ENCODE peak calls at places on chromosomes 1 and 21, in seven cellular contexts. One of them, this sample, is unnamed.

GRCh38 chr1:222314839-222315238 is 233.1 kb downstream of the HHIPL2 start:
- DNase-seq in tibial nerve: no peak
- DNase-seq in ovary: no peak
- DNase-seq in stomach: no peak
- DNase-seq in K562: no peak
- DNase-seq in SK-N-SH: no peak
- DNase-seq in GM12878: no peak
- DNase-seq in this sample: no peak

GRCh38 chr1:43729816-43730463 is 22.6 kb downstream of the ST3GAL3 start:
- DNase-seq in tibial nerve: no peak
- DNase-seq in stomach: no peak
- DNase-seq in K562: no peak
- DNase-seq in SK-N-SH: no peak
- DNase-seq in GM12878: no peak
- DNase-seq in ovary: no peak
- DNase-seq in this sample: no peak

GRCh38 chr1:223556414-223557124 is 108.9 kb downstream of the CAPN8 start:
- DNase-seq in ovary: no peak
- DNase-seq in tibial nerve: no peak
- DNase-seq in stomach: peak; percentile 75
- DNase-seq in SK-N-SH: peak; percentile 44
- DNase-seq in K562: peak; percentile 76
- DNase-seq in GM12878: peak; percentile 59
- DNase-seq in this sample: peak; percentile 71

GRCh38 chr1:92167151-92167550 is 50.6 kb upstream of the C1orf146 start:
- DNase-seq in ovary: no peak
- DNase-seq in GM12878: no peak
- DNase-seq in stomach: no peak
- DNase-seq in K562: no peak
- DNase-seq in SK-N-SH: no peak
- DNase-seq in tibial nerve: no peak
- DNase-seq in this sample: no peak

GRCh38 chr21:30044447-30045064 is 104.8 kb upstream of the GRIK1 start:
- DNase-seq in stomach: no peak
- DNase-seq in ovary: no peak
- DNase-seq in tibial nerve: no peak
- DNase-seq in GM12878: no peak
- DNase-seq in SK-N-SH: peak; percentile 1
- DNase-seq in K562: peak; percentile 13
- DNase-seq in this sample: no peak

GRCh38 chr21:34008618-34009017 is 64.8 kb upstream of the MRPS6 start:
- DNase-seq in GM12878: no peak
- DNase-seq in ovary: no peak
- DNase-seq in SK-N-SH: no peak
- DNase-seq in tibial nerve: no peak
- DNase-seq in K562: no peak
- DNase-seq in stomach: no peak
- DNase-seq in this sample: no peak

GRCh38 chr1:239600588-239600987 is 214.2 kb downstream of the CHRM3 start:
- DNase-seq in GM12878: no peak
- DNase-seq in SK-N-SH: no peak
- DNase-seq in tibial nerve: no peak
- DNase-seq in stomach: no peak
- DNase-seq in ovary: no peak
- DNase-seq in K562: no peak
- DNase-seq in this sample: no peak

GRCh38 chr1:237258871-237259270 is 216.9 kb downstream of the RYR2 start:
- DNase-seq in SK-N-SH: peak; percentile 66
- DNase-seq in GM12878: no peak
- DNase-seq in tibial nerve: no peak
- DNase-seq in K562: no peak
- DNase-seq in stomach: no peak
- DNase-seq in ovary: peak; percentile 83
- DNase-seq in this sample: peak; percentile 14

GRCh38 chr21:42997053-42997452 is 22.7 kb downstream of the PKNOX1 start:
- DNase-seq in tibial nerve: no peak
- DNase-seq in GM12878: no peak
- DNase-seq in stomach: no peak
- DNase-seq in K562: no peak
- DNase-seq in ovary: peak; percentile 55
- DNase-seq in SK-N-SH: no peak
- DNase-seq in this sample: peak; percentile 41

GRCh38 chr1:25051906-25052305 is 121.8 kb upstream of the RUNX3 start:
- DNase-seq in SK-N-SH: peak; percentile 46
- DNase-seq in stomach: no peak
- DNase-seq in ovary: no peak
- DNase-seq in tibial nerve: no peak
- DNase-seq in GM12878: no peak
- DNase-seq in K562: no peak
- DNase-seq in this sample: no peak

GRCh38 chr1:147641695-147642592 is 28.4 kb downstream of the ACP6 start:
- DNase-seq in stomach: peak; percentile 50
- DNase-seq in tibial nerve: no peak
- DNase-seq in ovary: no peak
- DNase-seq in GM12878: no peak
- DNase-seq in SK-N-SH: peak; percentile 61
- DNase-seq in K562: peak; percentile 65
- DNase-seq in this sample: peak; percentile 46

DNA sequence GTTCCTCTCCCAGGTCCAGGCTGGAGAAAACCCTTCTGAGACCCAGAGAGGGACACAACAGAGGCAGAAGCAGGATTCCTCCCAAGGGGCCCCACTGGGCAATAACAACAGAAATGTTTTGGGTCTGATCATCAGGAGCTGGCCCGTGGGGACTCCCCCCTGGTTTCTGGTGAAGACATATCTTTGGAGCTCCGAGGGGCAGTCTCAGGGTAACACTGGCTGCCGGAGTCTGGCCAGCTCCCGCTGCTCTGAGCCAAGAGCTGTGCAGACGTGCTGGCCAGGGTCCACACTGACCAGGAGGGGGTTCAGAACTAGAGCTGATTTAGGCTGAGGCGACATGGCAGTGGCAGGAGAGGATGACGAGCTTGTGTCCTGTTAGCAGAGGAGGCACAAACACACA is 13.1 kb downstream of the ECE1 start:
- DNase-seq in stomach: no peak
- DNase-seq in GM12878: no peak
- DNase-seq in ovary: peak; percentile 78
- DNase-seq in tibial nerve: no peak
- DNase-seq in SK-N-SH: no peak
- DNase-seq in K562: no peak
- DNase-seq in this sample: no peak
- H3K27ac ChIP-seq in stomach: peak overlapping the region; percentile 71
- H3K27ac ChIP-seq in GM12878: no peak overlapping the region
- H3K27ac ChIP-seq in ovary: no peak overlapping the region
- H3K27ac ChIP-seq in tibial nerve: peak overlapping the region; percentile 4
- H3K27ac ChIP-seq in SK-N-SH: no peak overlapping the region
- H3K27ac ChIP-seq in K562: no peak overlapping the region
- H3K27ac ChIP-seq in this sample: peak overlapping the region; percentile 79

GRCh38 chr1:155308493-155309422 is at the start of gene FDPS:
- DNase-seq in GM12878: peak; percentile 99
- DNase-seq in SK-N-SH: peak; percentile 94
- DNase-seq in ovary: peak; percentile 97
- DNase-seq in tibial nerve: peak; percentile 96
- DNase-seq in K562: peak; percentile 98
- DNase-seq in stomach: peak; percentile 99
- DNase-seq in this sample: peak; percentile 99
- TF ChIP-seq EP300 in GM12878: peak; percentile 48
- TF ChIP-seq EP300 in SK-N-SH: no peak
- TF ChIP-seq EP300 in ovary: peak; percentile 36
- TF ChIP-seq EP300 in tibial nerve: peak; percentile 90
- TF ChIP-seq EP300 in K562: no peak
- TF ChIP-seq EP300 in stomach: no peak
- TF ChIP-seq EP300 in this sample: no peak

GRCh38 chr1:51489472-51489871 is 29.6 kb downstream of the EPS15 start:
- DNase-seq in stomach: no peak
- DNase-seq in SK-N-SH: no peak
- DNase-seq in tibial nerve: no peak
- DNase-seq in ovary: no peak
- DNase-seq in K562: no peak
- DNase-seq in GM12878: no peak
- DNase-seq in this sample: no peak

GRCh38 chr1:51487628-51488027 is 31.4 kb downstream of the EPS15 start:
- DNase-seq in ovary: no peak
- DNase-seq in tibial nerve: no peak
- DNase-seq in K562: no peak
- DNase-seq in GM12878: no peak
- DNase-seq in SK-N-SH: no peak
- DNase-seq in stomach: no peak
- DNase-seq in this sample: no peak

GRCh38 chr1:51484591-51484990 is 34.5 kb downstream of the EPS15 start:
- DNase-seq in SK-N-SH: no peak
- DNase-seq in K562: no peak
- DNase-seq in GM12878: no peak
- DNase-seq in stomach: no peak
- DNase-seq in ovary: no peak
- DNase-seq in tibial nerve: no peak
- DNase-seq in this sample: no peak

GRCh38 chr1:51491166-51491981 is 27.7 kb downstream of the EPS15 start:
- DNase-seq in stomach: no peak
- DNase-seq in K562: no peak
- DNase-seq in GM12878: no peak
- DNase-seq in SK-N-SH: no peak
- DNase-seq in tibial nerve: no peak
- DNase-seq in ovary: no peak
- DNase-seq in this sample: peak; percentile 53

DNA sequence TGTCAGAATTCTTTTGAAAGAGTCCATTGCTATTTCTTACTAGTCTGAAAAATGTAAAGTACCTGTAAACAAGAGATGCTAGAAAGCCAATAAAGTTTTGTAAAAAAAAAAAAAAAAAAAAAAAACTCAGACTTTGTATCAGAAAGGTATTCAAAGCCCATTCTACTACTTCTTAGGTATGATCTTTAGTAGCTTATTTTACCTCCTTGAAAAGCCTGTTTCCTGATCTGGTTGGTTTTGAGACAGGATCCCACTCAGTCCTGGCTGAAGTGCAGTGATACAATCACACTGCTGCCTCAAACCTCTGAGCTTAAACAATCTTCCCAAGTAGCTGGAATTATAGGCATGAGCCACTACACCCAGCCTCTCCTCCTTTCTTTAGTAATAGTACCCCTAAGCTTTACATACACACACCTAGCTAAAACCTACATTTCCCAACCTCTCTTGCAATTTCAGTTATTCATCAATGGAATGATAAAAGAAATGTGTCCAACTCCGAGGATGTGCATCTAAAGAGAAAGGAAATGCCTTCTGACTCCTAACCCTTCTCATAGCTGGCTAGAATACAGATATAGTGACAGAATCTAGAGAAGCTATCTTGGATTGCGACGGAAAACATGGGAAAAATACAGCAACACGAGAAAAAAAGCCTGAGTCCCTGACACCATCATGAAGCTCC is 30.6 kb downstream of the EPS15 start:
- DNase-seq in K562: no peak
- DNase-seq in GM12878: no peak
- DNase-seq in tibial nerve: no peak
- DNase-seq in ovary: no peak
- DNase-seq in stomach: no peak
- DNase-seq in SK-N-SH: peak; percentile 5
- DNase-seq in this sample: no peak
- H3K27ac ChIP-seq in K562: peak overlapping the region; percentile 10
- H3K27ac ChIP-seq in GM12878: peak overlapping the region; percentile 4
- H3K27ac ChIP-seq in tibial nerve: no peak overlapping the region
- H3K27ac ChIP-seq in ovary: no peak overlapping the region
- H3K27ac ChIP-seq in stomach: no peak overlapping the region
- H3K27ac ChIP-seq in SK-N-SH: peak overlapping the region; percentile 34
- H3K27ac ChIP-seq in this sample: no peak overlapping the region

DNA sequence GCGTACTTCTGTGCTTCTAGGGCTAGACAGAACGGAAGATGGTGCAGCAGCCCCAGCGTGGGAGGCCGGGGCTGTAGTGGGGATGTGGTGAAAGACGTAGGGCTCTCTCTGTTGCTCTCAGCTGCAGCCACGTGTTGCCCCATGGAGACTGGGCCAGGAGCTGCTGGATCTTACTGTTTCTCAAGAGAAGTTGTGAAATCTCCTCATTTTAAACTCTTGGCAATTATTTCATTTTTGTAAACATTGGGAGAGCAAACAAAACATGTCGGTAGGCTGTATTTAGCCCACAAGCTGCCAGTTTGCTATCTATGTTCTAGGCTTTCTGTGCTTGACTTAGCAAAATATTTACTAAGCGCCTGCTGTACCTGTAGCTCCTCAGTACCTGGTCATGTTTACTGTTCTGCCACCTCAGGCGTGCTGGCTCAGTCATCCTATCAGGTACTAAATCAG is 15.9 kb upstream of the ELOA start:
- DNase-seq in tibial nerve: peak; percentile 33
- DNase-seq in ovary: peak; percentile 75
- DNase-seq in K562: no peak
- DNase-seq in GM12878: no peak
- DNase-seq in SK-N-SH: no peak
- DNase-seq in stomach: peak; percentile 85
- DNase-seq in this sample: peak; percentile 63
- TF ChIP-seq EP300 in tibial nerve: no peak
- TF ChIP-seq EP300 in ovary: no peak
- TF ChIP-seq EP300 in K562: no peak
- TF ChIP-seq EP300 in GM12878: no peak
- TF ChIP-seq EP300 in SK-N-SH: no peak
- TF ChIP-seq EP300 in stomach: no peak
- TF ChIP-seq EP300 in this sample: no peak

DNA sequence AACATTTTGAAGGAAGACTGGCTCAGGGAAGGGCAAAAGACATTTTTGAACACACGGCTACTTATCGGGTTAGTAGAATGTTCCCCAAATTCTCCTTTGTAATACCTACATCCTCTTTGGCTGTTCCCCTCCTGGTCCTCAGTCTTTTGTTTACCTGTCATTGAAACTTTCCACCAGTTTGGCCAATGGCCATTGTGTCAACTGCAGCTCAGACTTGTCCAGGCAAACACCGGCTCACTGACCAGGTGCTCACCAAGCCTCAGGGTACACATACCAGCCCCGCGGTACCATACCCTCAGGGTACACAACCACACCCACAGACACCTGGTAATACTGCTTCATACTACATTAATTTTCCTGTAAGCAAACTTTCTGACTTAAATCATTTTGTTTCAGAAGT is 84.8 kb upstream of the ZNF648 start:
- DNase-seq in GM12878: no peak
- DNase-seq in stomach: peak; percentile 91
- DNase-seq in ovary: no peak
- DNase-seq in tibial nerve: no peak
- DNase-seq in SK-N-SH: no peak
- DNase-seq in K562: no peak
- DNase-seq in this sample: peak; percentile 37
- H3K27ac ChIP-seq in GM12878: no peak overlapping the region
- H3K27ac ChIP-seq in stomach: peak overlapping the region; percentile 96
- H3K27ac ChIP-seq in ovary: no peak overlapping the region
- H3K27ac ChIP-seq in tibial nerve: peak overlapping the region; percentile 91
- H3K27ac ChIP-seq in SK-N-SH: no peak overlapping the region
- H3K27ac ChIP-seq in K562: no peak overlapping the region
- H3K27ac ChIP-seq in this sample: peak overlapping the region; percentile 84

GRCh38 chr1:60428161-60428560 is 354.6 kb upstream of the C1orf87 start:
- DNase-seq in K562: no peak
- DNase-seq in SK-N-SH: no peak
- DNase-seq in stomach: no peak
- DNase-seq in GM12878: no peak
- DNase-seq in tibial nerve: no peak
- DNase-seq in ovary: no peak
- DNase-seq in this sample: no peak
- TF ChIP-seq EP300 in K562: no peak
- TF ChIP-seq EP300 in SK-N-SH: no peak
- TF ChIP-seq EP300 in stomach: peak; percentile 57
- TF ChIP-seq EP300 in GM12878: no peak
- TF ChIP-seq EP300 in tibial nerve: peak; percentile 90
- TF ChIP-seq EP300 in ovary: no peak
- TF ChIP-seq EP300 in this sample: peak; percentile 44

This sample was measured in transverse colon.